ENCODE peak calls at places on chromosomes 13 and 19, in six cellular contexts. One of them, this sample, is unnamed.

GRCh38 chr19:55473613-55474012 is 2.8 kb upstream of the ZNF628 start:
- DNase-seq in fibroblast of the aortic adventitia: no peak
- DNase-seq in K562: no peak
- DNase-seq in fibroblast of lung: no peak
- DNase-seq in AG09319: no peak
- DNase-seq in neural progenitor cell: peak; percentile 49
- DNase-seq in this sample: no peak

GRCh38 chr19:29886535-29886934 is 55.5 kb upstream of the URI1 start:
- DNase-seq in fibroblast of the aortic adventitia: no peak
- DNase-seq in K562: no peak
- DNase-seq in fibroblast of lung: no peak
- DNase-seq in AG09319: no peak
- DNase-seq in neural progenitor cell: no peak
- DNase-seq in this sample: no peak

GRCh38 chr19:6801397-6802086 is 29.0 kb downstream of the VAV1 start:
- DNase-seq in fibroblast of the aortic adventitia: no peak
- DNase-seq in K562: peak; percentile 40
- DNase-seq in fibroblast of lung: no peak
- DNase-seq in AG09319: no peak
- DNase-seq in neural progenitor cell: no peak
- DNase-seq in this sample: peak; percentile 95

GRCh38 chr13:39047560-39047959 is 9.3 kb downstream of the NHLRC3 start:
- DNase-seq in fibroblast of the aortic adventitia: no peak
- DNase-seq in K562: no peak
- DNase-seq in fibroblast of lung: no peak
- DNase-seq in AG09319: no peak
- DNase-seq in neural progenitor cell: peak; percentile 42
- DNase-seq in this sample: no peak

GRCh38 chr19:9309974-9310446 is 372 bp upstream of the ZNF699 start:
- DNase-seq in fibroblast of the aortic adventitia: peak; percentile 92
- DNase-seq in K562: peak; percentile 94
- DNase-seq in fibroblast of lung: peak; percentile 92
- DNase-seq in AG09319: peak; percentile 68
- DNase-seq in neural progenitor cell: peak; percentile 98
- DNase-seq in this sample: peak; percentile 90

GRCh38 chr19:52464798-52465470 is 11.6 kb downstream of the ZNF578 start:
- DNase-seq in fibroblast of the aortic adventitia: no peak
- DNase-seq in K562: peak; percentile 64
- DNase-seq in fibroblast of lung: no peak
- DNase-seq in AG09319: no peak
- DNase-seq in neural progenitor cell: peak; percentile 79
- DNase-seq in this sample: peak; percentile 61

GRCh38 chr19:23804676-23805075 is 46.0 kb upstream of the ZNF681 start:
- DNase-seq in fibroblast of the aortic adventitia: no peak
- DNase-seq in K562: no peak
- DNase-seq in fibroblast of lung: no peak
- DNase-seq in AG09319: no peak
- DNase-seq in neural progenitor cell: no peak
- DNase-seq in this sample: no peak

GRCh38 chr13:30808600-30808999 is 73.3 kb downstream of the ALOX5AP start:
- DNase-seq in fibroblast of the aortic adventitia: no peak
- DNase-seq in K562: no peak
- DNase-seq in fibroblast of lung: no peak
- DNase-seq in AG09319: no peak
- DNase-seq in neural progenitor cell: no peak
- DNase-seq in this sample: no peak

GRCh38 chr13:35512271-35512920 is 35.9 kb upstream of the MAB21L1 start:
- DNase-seq in fibroblast of the aortic adventitia: peak; percentile 98
- DNase-seq in K562: no peak
- DNase-seq in fibroblast of lung: peak; percentile 97
- DNase-seq in AG09319: peak; percentile 77
- DNase-seq in neural progenitor cell: no peak
- DNase-seq in this sample: no peak

GRCh38 chr19:13212759-13213330 is 62.6 kb downstream of the IER2 start:
- DNase-seq in fibroblast of the aortic adventitia: peak; percentile 46
- DNase-seq in K562: peak; percentile 78
- DNase-seq in fibroblast of lung: peak; percentile 48
- DNase-seq in AG09319: no peak
- DNase-seq in neural progenitor cell: peak; percentile 74
- DNase-seq in this sample: peak; percentile 64

GRCh38 chr19:10230155-10230903 is 802 bp downstream of the S1PR2 start:
- DNase-seq in fibroblast of the aortic adventitia: peak; percentile 64
- DNase-seq in K562: no peak
- DNase-seq in fibroblast of lung: peak; percentile 66
- DNase-seq in AG09319: no peak
- DNase-seq in neural progenitor cell: peak; percentile 84
- DNase-seq in this sample: peak; percentile 44

GRCh38 chr19:36245210-36246005 is 30.5 kb downstream of the ZNF146 start:
- DNase-seq in fibroblast of the aortic adventitia: no peak
- DNase-seq in K562: no peak
- DNase-seq in fibroblast of lung: peak; percentile 28
- DNase-seq in AG09319: no peak
- DNase-seq in neural progenitor cell: peak; percentile 87
- DNase-seq in this sample: no peak

GRCh38 chr19:46350758-46351159 is 3.9 kb downstream of the PPP5C start:
- DNase-seq in fibroblast of the aortic adventitia: no peak
- DNase-seq in K562: no peak
- DNase-seq in fibroblast of lung: no peak
- DNase-seq in AG09319: no peak
- DNase-seq in neural progenitor cell: no peak
- DNase-seq in this sample: no peak

GRCh38 chr13:48000559-48001126 is 430 bp downstream of the SUCLA2 start:
- DNase-seq in fibroblast of the aortic adventitia: peak; percentile 8
- DNase-seq in K562: peak; percentile 20
- DNase-seq in fibroblast of lung: peak; percentile 10
- DNase-seq in AG09319: no peak
- DNase-seq in neural progenitor cell: peak; percentile 55
- DNase-seq in this sample: no peak

GRCh38 chr13:19864018-19864338 is 529 bp upstream of the ZMYM5 start:
- DNase-seq in fibroblast of the aortic adventitia: peak; percentile 73
- DNase-seq in K562: peak; percentile 61
- DNase-seq in fibroblast of lung: peak; percentile 90
- DNase-seq in AG09319: peak; percentile 31
- DNase-seq in neural progenitor cell: no peak
- DNase-seq in this sample: no peak

GRCh38 chr13:52599037-52599852 is 43.0 kb upstream of the HNRNPA1L2 start:
- DNase-seq in fibroblast of the aortic adventitia: peak; percentile 87
- DNase-seq in K562: no peak
- DNase-seq in fibroblast of lung: peak; percentile 59
- DNase-seq in AG09319: no peak
- DNase-seq in neural progenitor cell: peak; percentile 23
- DNase-seq in this sample: no peak

GRCh38 chr19:5926641-5927438 is 12.8 kb downstream of the CAPS start:
- DNase-seq in fibroblast of the aortic adventitia: peak; percentile 88
- DNase-seq in K562: no peak
- DNase-seq in fibroblast of lung: peak; percentile 64
- DNase-seq in AG09319: peak; percentile 94
- DNase-seq in neural progenitor cell: no peak
- DNase-seq in this sample: no peak

GRCh38 chr19:8209111-8209964 is at the start of gene CERS4:
- DNase-seq in fibroblast of the aortic adventitia: peak; percentile 23
- DNase-seq in K562: peak; percentile 93
- DNase-seq in fibroblast of lung: peak; percentile 44
- DNase-seq in AG09319: no peak
- DNase-seq in neural progenitor cell: peak; percentile 97
- DNase-seq in this sample: no peak

GRCh38 chr13:43663474-43664090 is 123.2 kb downstream of the ENOX1 start:
- DNase-seq in fibroblast of the aortic adventitia: peak; percentile 42
- DNase-seq in K562: no peak
- DNase-seq in fibroblast of lung: peak; percentile 47
- DNase-seq in AG09319: no peak
- DNase-seq in neural progenitor cell: no peak
- DNase-seq in this sample: no peak

GRCh38 chr13:110713642-110713952 is at the start of gene ING1:
- DNase-seq in fibroblast of the aortic adventitia: no peak
- DNase-seq in K562: no peak
- DNase-seq in fibroblast of lung: no peak
- DNase-seq in AG09319: no peak
- DNase-seq in neural progenitor cell: no peak
- DNase-seq in this sample: no peak

GRCh38 chr13:34469212-34469983 is 472.7 kb upstream of the NBEA start:
- DNase-seq in fibroblast of the aortic adventitia: peak; percentile 41
- DNase-seq in K562: no peak
- DNase-seq in fibroblast of lung: peak; percentile 39
- DNase-seq in AG09319: no peak
- DNase-seq in neural progenitor cell: no peak
- DNase-seq in this sample: no peak

GRCh38 chr19:5669212-5669611 is 11.1 kb downstream of the MICOS13 start:
- DNase-seq in fibroblast of the aortic adventitia: no peak
- DNase-seq in K562: no peak
- DNase-seq in fibroblast of lung: no peak
- DNase-seq in AG09319: no peak
- DNase-seq in neural progenitor cell: no peak
- DNase-seq in this sample: no peak

GRCh38 chr19:53898680-53899341 is 10.3 kb upstream of the CACNG7 start:
- DNase-seq in fibroblast of the aortic adventitia: no peak
- DNase-seq in K562: peak; percentile 96
- DNase-seq in fibroblast of lung: no peak
- DNase-seq in AG09319: no peak
- DNase-seq in neural progenitor cell: peak; percentile 98
- DNase-seq in this sample: no peak

GRCh38 chr13:34733720-34734119 is 208.3 kb upstream of the NBEA start:
- DNase-seq in fibroblast of the aortic adventitia: peak; percentile 42
- DNase-seq in K562: no peak
- DNase-seq in fibroblast of lung: peak; percentile 68
- DNase-seq in AG09319: no peak
- DNase-seq in neural progenitor cell: peak; percentile 42
- DNase-seq in this sample: no peak

GRCh38 chr13:27622102-27622820 is 569 bp downstream of the POLR1D start:
- DNase-seq in fibroblast of the aortic adventitia: peak; percentile 27
- DNase-seq in K562: no peak
- DNase-seq in fibroblast of lung: peak; percentile 23
- DNase-seq in AG09319: no peak
- DNase-seq in neural progenitor cell: no peak
- DNase-seq in this sample: no peak

GRCh38 chr13:27620377-27621115 is at the start of gene LNX2:
- DNase-seq in fibroblast of the aortic adventitia: peak; percentile 94
- DNase-seq in K562: peak; percentile 96
- DNase-seq in fibroblast of lung: peak; percentile 95
- DNase-seq in AG09319: peak; percentile 90
- DNase-seq in neural progenitor cell: peak; percentile 99
- DNase-seq in this sample: peak; percentile 98

GRCh38 chr13:27621116-27621365 is 651 bp upstream of the POLR1D start:
- DNase-seq in fibroblast of the aortic adventitia: peak; percentile 41
- DNase-seq in K562: no peak
- DNase-seq in fibroblast of lung: no peak
- DNase-seq in AG09319: no peak
- DNase-seq in neural progenitor cell: no peak
- DNase-seq in this sample: no peak

GRCh38 chr13:27622881-27623280 is 1.2 kb downstream of the POLR1D start:
- DNase-seq in fibroblast of the aortic adventitia: no peak
- DNase-seq in K562: no peak
- DNase-seq in fibroblast of lung: no peak
- DNase-seq in AG09319: no peak
- DNase-seq in neural progenitor cell: no peak
- DNase-seq in this sample: no peak

GRCh38 chr13:27621366-27622101 is at the start of gene POLR1D:
- DNase-seq in fibroblast of the aortic adventitia: peak; percentile 53
- DNase-seq in K562: peak; percentile 86
- DNase-seq in fibroblast of lung: peak; percentile 68
- DNase-seq in AG09319: no peak
- DNase-seq in neural progenitor cell: peak; percentile 90
- DNase-seq in this sample: peak; percentile 83
- TF ChIP-seq CTCF in fibroblast of the aortic adventitia: no peak
- TF ChIP-seq CTCF in K562: no peak
- TF ChIP-seq CTCF in fibroblast of lung: no peak
- TF ChIP-seq CTCF in AG09319: no peak
- TF ChIP-seq CTCF in neural progenitor cell: no peak
- TF ChIP-seq CTCF in this sample: no peak

DNA sequence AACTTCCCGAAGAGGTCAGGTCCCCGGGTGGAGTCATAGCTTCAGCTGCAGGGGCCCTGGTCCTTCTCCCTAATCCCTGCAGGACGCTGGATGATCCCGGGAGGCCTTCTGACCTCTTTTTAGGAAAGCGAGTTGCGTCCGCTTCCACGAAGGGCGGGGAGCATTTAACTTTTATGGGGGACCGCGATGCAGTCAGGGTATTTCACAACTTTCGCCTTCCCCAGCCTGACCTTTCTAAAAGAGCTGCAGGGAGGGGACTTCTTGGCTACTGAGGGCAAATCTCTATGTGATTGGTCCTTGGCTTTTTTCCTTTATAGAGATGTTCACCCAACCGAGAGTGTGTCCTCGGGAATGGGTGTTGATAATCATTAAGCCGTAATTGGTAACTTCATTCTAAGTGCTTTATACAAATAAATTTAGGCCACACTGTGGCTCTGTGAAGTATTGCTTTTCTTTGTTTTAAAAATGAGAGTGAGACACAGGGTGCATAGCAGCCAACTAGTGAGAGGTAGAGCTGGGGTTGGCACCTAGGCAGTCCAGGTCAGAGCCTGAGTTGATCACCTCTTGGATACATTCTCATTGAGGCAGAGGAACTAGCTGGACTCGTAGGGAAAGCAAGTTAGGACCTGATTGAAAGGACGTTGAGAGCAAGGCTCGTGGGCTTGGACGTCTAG is 841 bp downstream of the ZNF230 start:
- DNase-seq in fibroblast of the aortic adventitia: peak; percentile 11
- DNase-seq in K562: peak; percentile 15
- DNase-seq in fibroblast of lung: no peak
- DNase-seq in AG09319: no peak
- DNase-seq in neural progenitor cell: peak; percentile 33
- DNase-seq in this sample: peak; percentile 20
- TF ChIP-seq CTCF in fibroblast of the aortic adventitia: peak; percentile 14
- TF ChIP-seq CTCF in K562: no peak
- TF ChIP-seq CTCF in fibroblast of lung: no peak
- TF ChIP-seq CTCF in AG09319: no peak
- TF ChIP-seq CTCF in neural progenitor cell: no peak
- TF ChIP-seq CTCF in this sample: peak; percentile 43

GRCh38 chr19:1860133-1860775 is 3.1 kb downstream of the KLF16 start:
- DNase-seq in fibroblast of the aortic adventitia: peak; percentile 81
- DNase-seq in K562: peak; percentile 71
- DNase-seq in fibroblast of lung: peak; percentile 79
- DNase-seq in AG09319: no peak
- DNase-seq in neural progenitor cell: peak; percentile 86
- DNase-seq in this sample: no peak
- TF ChIP-seq CTCF in fibroblast of the aortic adventitia: no peak
- TF ChIP-seq CTCF in K562: peak; percentile 10
- TF ChIP-seq CTCF in fibroblast of lung: no peak
- TF ChIP-seq CTCF in AG09319: no peak
- TF ChIP-seq CTCF in neural progenitor cell: no peak
- TF ChIP-seq CTCF in this sample: no peak

GRCh38 chr13:112007191-112007590 is 59.8 kb upstream of the SOX1 start:
- DNase-seq in fibroblast of the aortic adventitia: no peak
- DNase-seq in K562: no peak
- DNase-seq in fibroblast of lung: no peak
- DNase-seq in AG09319: no peak
- DNase-seq in neural progenitor cell: no peak
- DNase-seq in this sample: no peak
- TF ChIP-seq CTCF in fibroblast of the aortic adventitia: no peak
- TF ChIP-seq CTCF in K562: no peak
- TF ChIP-seq CTCF in fibroblast of lung: no peak
- TF ChIP-seq CTCF in AG09319: no peak
- TF ChIP-seq CTCF in neural progenitor cell: no peak
- TF ChIP-seq CTCF in this sample: no peak